ENCODE peak calls at places on chromosomes 13 and 19, in ten cellular contexts. G, M, K, C, H, Z, E, Q, U and I are unnamed samples.

GRCh38 chr13:50129923-50130685 is 114.9 kb downstream of the KCNRG start:
- DNase-seq in G (peak; percentile 51), M (no peak), K (peak; percentile 35), C (peak; percentile 31), H (peak; percentile 29), Z (peak; percentile 70), E (no peak), Q (peak; percentile 85), U (peak; percentile 91), I (peak; percentile 60)

GRCh38 chr13:49779721-49780120 is 12.8 kb downstream of the KPNA3 start:
- DNase-seq in G (no peak), M (no peak), K (no peak), C (no peak), H (no peak), Z (no peak), E (no peak), Q (no peak), U (no peak), I (no peak)

GRCh38 chr13:44434441-44435141 is 61.0 kb downstream of the SERP2 start:
- DNase-seq in G (no peak), M (no peak), K (no peak), C (no peak), H (peak; percentile 41), Z (no peak), E (no peak), Q (no peak), U (peak; percentile 42), I (no peak)

GRCh38 chr19:13256918-13257317 is 106.7 kb downstream of the IER2 start:
- DNase-seq in G (no peak), M (no peak), K (no peak), C (no peak), H (no peak), Z (no peak), E (no peak), Q (no peak), U (no peak), I (no peak)

GRCh38 chr13:26500618-26501320 is 56.7 kb upstream of the WASF3 start:
- DNase-seq in G (no peak), M (no peak), K (no peak), C (no peak), H (no peak), Z (peak; percentile 58), E (no peak), Q (no peak), U (no peak), I (no peak)

GRCh38 chr13:102400619-102401125 is 1.2 kb downstream of the FGF14 start:
- DNase-seq in G (no peak), M (no peak), K (peak; percentile 11), C (no peak), H (no peak), Z (no peak), E (peak; percentile 31), Q (peak; percentile 66), U (no peak), I (no peak)

GRCh38 chr13:67318398-67318797 is 88.3 kb upstream of the PCDH9 start:
- DNase-seq in G (no peak), M (peak; percentile 16), K (no peak), C (no peak), H (no peak), Z (no peak), E (no peak), Q (no peak), U (no peak), I (no peak)

GRCh38 chr13:77596777-77597176 is 61.3 kb downstream of the SCEL start:
- DNase-seq in G (no peak), M (no peak), K (no peak), C (no peak), H (no peak), Z (no peak), E (no peak), Q (no peak), U (no peak), I (no peak)

GRCh38 chr13:27018230-27018875 is 153.3 kb downstream of the USP12 start:
- DNase-seq in G (no peak), M (no peak), K (no peak), C (no peak), H (no peak), Z (no peak), E (no peak), Q (no peak), U (no peak), I (no peak)

DNA sequence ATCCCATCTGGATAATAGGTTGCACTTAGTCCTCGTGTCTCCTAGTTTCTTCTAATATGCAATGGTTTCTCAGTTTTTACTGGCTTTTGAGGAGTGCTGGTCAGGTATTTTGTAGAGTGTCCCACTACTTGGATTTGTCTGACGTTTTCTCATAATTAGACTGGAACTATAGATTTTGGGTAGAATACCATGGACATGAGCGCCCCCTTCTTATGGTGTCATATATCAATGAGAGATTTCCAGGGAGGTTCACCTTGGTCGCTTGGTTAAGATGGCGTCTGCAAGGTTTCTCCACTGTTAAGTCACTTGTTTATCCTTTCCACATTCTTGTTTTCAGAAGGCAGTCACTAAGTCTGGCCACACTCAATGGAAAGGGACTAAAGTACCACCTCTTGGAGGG is 6.7 kb downstream of the SOHLH2 start:
- DNase-seq in G (no peak), M (no peak), K (no peak), C (no peak), H (no peak), Z (no peak), E (no peak), Q (no peak), U (no peak), I (no peak)
- H3K4me1 ChIP-seq in G (no peaks in the 10 kb centered on the region), M (no peaks in the 10 kb centered on the region), K (no peaks in the 10 kb centered on the region), C (no peaks in the 10 kb centered on the region), H (no peaks in the 10 kb centered on the region), Z (no peaks in the 10 kb centered on the region), E (no peaks in the 10 kb centered on the region), Q (no peaks in the 10 kb centered on the region), U (no peaks in the 10 kb centered on the region), I (no peaks in the 10 kb centered on the region)

GRCh38 chr13:73653688-73654087 is 480.5 kb downstream of the KLF12 start:
- DNase-seq in G (no peak), M (no peak), K (no peak), C (no peak), H (peak; percentile 39), Z (no peak), E (no peak), Q (no peak), U (no peak), I (no peak)

GRCh38 chr13:73658639-73659038 is 475.6 kb downstream of the KLF12 start:
- DNase-seq in G (no peak), M (no peak), K (no peak), C (no peak), H (no peak), Z (no peak), E (no peak), Q (no peak), U (no peak), I (no peak)

GRCh38 chr13:73661066-73661465 is 473.1 kb downstream of the KLF12 start:
- DNase-seq in G (no peak), M (no peak), K (no peak), C (no peak), H (no peak), Z (no peak), E (no peak), Q (no peak), U (no peak), I (no peak)

GRCh38 chr13:73657821-73658540 is 476.2 kb downstream of the KLF12 start:
- DNase-seq in G (no peak), M (no peak), K (peak; percentile 54), C (peak; percentile 64), H (no peak), Z (no peak), E (peak; percentile 41), Q (peak; percentile 84), U (no peak), I (no peak)

DNA sequence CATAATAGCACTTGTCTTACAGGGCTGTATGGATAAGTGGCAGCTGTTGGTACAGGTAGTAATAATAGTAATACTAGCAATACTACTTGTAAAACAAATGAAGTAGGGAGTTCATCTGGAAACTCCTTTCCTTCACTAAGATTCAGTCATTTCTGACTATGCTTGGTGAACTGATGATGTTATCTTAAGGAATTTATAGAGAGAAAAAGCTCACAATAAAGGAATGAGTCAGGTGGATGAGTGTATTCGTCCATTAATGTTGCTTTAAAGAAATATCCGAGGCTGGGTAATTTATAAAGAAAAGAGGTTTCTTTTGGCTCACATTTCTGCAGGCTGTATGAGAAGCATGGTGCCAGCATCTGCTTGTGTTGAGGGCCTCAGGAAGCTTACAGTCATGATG is 477.3 kb downstream of the KLF12 start:
- DNase-seq in G (no peak), M (peak; percentile 42), K (peak; percentile 57), C (no peak), H (no peak), Z (no peak), E (no peak), Q (no peak), U (no peak), I (no peak)
- H3K4me3 ChIP-seq in G (no peak overlapping the region), M (no peak overlapping the region), K (no peak overlapping the region), C (no peak overlapping the region), H (no peak overlapping the region), Z (no peak overlapping the region), E (no peak overlapping the region), Q (no peak overlapping the region), U (no peak overlapping the region), I (no peak overlapping the region)

GRCh38 chr13:111183087-111183645 is 68.1 kb downstream of the ARHGEF7 start:
- DNase-seq in G (no peak), M (no peak), K (no peak), C (no peak), H (no peak), Z (no peak), E (no peak), Q (no peak), U (no peak), I (no peak)

GRCh38 chr13:111186305-111186930 is 71.3 kb downstream of the ARHGEF7 start:
- DNase-seq in G (no peak), M (no peak), K (no peak), C (no peak), H (no peak), Z (no peak), E (no peak), Q (peak; percentile 84), U (no peak), I (no peak)

GRCh38 chr13:111181977-111182376 is 66.9 kb downstream of the ARHGEF7 start:
- DNase-seq in G (no peak), M (no peak), K (no peak), C (no peak), H (no peak), Z (no peak), E (no peak), Q (no peak), U (no peak), I (no peak)

GRCh38 chr13:111183959-111184684 is 69.0 kb downstream of the ARHGEF7 start:
- DNase-seq in G (no peak), M (no peak), K (peak; percentile 20), C (no peak), H (no peak), Z (no peak), E (no peak), Q (no peak), U (no peak), I (no peak)

GRCh38 chr13:111184685-111185401 is 69.7 kb downstream of the ARHGEF7 start:
- DNase-seq in G (peak; percentile 89), M (no peak), K (no peak), C (peak; percentile 78), H (no peak), Z (no peak), E (no peak), Q (peak; percentile 79), U (no peak), I (no peak)
- H3K4me1 ChIP-seq in G (peaks cover 45% of the 10 kb centered on the region), M (peaks cover 7% of the 10 kb centered on the region), K (peaks cover 17% of the 10 kb centered on the region), C (peaks cover 73% of the 10 kb centered on the region), H (peaks cover 17% of the 10 kb centered on the region), Z (no peaks in the 10 kb centered on the region), E (peaks cover 23% of the 10 kb centered on the region), Q (peaks cover 97% of the 10 kb centered on the region), U (peaks cover 54% of the 10 kb centered on the region), I (no peaks in the 10 kb centered on the region)

DNA sequence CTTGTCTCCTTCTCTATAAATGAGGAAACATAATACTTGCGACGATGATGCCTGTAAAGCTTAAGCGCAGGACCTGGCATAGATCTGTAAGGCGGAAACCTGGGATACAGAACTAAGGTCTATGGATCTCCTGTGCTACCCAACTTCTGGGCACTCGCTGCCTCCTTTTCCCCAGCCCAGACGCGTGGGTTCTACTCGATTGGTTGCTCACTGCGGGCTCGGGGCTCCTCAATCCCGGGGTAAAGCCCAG is 616 bp upstream of the PSMC4 start:
- DNase-seq in G (no peak), M (no peak), K (no peak), C (no peak), H (no peak), Z (no peak), E (no peak), Q (no peak), U (no peak), I (no peak)
- H3K4me3 ChIP-seq in G (peak overlapping the region; percentile 60), M (peak overlapping the region; percentile 62), K (peak overlapping the region; percentile 70), C (peak overlapping the region; percentile 72), H (peak overlapping the region; percentile 52), Z (peak overlapping the region; percentile 93), E (peak overlapping the region; percentile 58), Q (peak overlapping the region; percentile 66), U (peak overlapping the region; percentile 88), I (peak overlapping the region; percentile 65)